ENCODE peak calls at places on chromosomes 11 and 22, in seven cellular contexts. K, N, J, I, E, W and Z are unnamed samples.

GRCh38 chr11:95058622-95059021 is 8.1 kb upstream of the SRSF8 start:
- DNase-seq in J (no peak), I (no peak), N (no peak), W (no peak), K (no peak), E (no peak), Z (no peak)

GRCh38 chr22:49863936-49864335 is 10.3 kb downstream of the ZBED4 start:
- DNase-seq in K (no peak), W (no peak), E (no peak), J (no peak), I (no peak), N (no peak), Z (no peak)

GRCh38 chr11:61542024-61542461 is 33.5 kb downstream of the LRRC10B start:
- DNase-seq in K (no peak), E (no peak), J (no peak), I (no peak), W (no peak), N (no peak), Z (no peak)

GRCh38 chr11:2584812-2585565 is 114.8 kb downstream of the KCNQ1OT1 start:
- DNase-seq in W (peak; percentile 83), E (no peak), N (no peak), K (no peak), J (no peak), I (no peak), Z (no peak)

GRCh38 chr11:12182650-12183511 is 72.5 kb downstream of the MICAL2 start:
- DNase-seq in W (no peak), I (no peak), J (peak; percentile 74), K (no peak), N (no peak), E (peak; percentile 64), Z (no peak)

GRCh38 chr11:2518112-2518982 is 73.5 kb downstream of the KCNQ1 start:
- DNase-seq in N (no peak), E (no peak), W (peak; percentile 83), I (no peak), J (no peak), K (no peak), Z (no peak)

GRCh38 chr11:123173040-123173855 is 21.8 kb downstream of the CLMP start:
- DNase-seq in K (no peak), E (no peak), N (no peak), J (no peak), I (no peak), W (no peak), Z (no peak)

GRCh38 chr11:71933141-71933933 is 4.5 kb downstream of the RNF121 start:
- DNase-seq in K (no peak), N (no peak), W (no peak), J (no peak), E (no peak), I (no peak), Z (no peak)

GRCh38 chr22:40920526-40920925 is 30.7 kb upstream of the RBX1 start:
- DNase-seq in J (no peak), W (no peak), K (no peak), N (no peak), I (no peak), E (no peak), Z (no peak)

GRCh38 chr11:1483445-1483961 is 3.1 kb downstream of the MOB2 start:
- DNase-seq in E (no peak), J (no peak), K (no peak), I (no peak), N (no peak), W (no peak), Z (no peak)

GRCh38 chr11:16606784-16607674 is 131.4 kb upstream of the C11orf58 start:
- DNase-seq in W (no peak), J (no peak), E (no peak), I (peak; percentile 14), N (peak; percentile 58), K (no peak), Z (no peak)

GRCh38 chr22:49396817-49397216 is 430.9 kb downstream of the BRD1 start:
- DNase-seq in J (no peak), E (no peak), I (no peak), W (peak; percentile 57), N (no peak), K (no peak), Z (no peak)

GRCh38 chr22:31490496-31490925 is 869 bp upstream of the EIF4ENIF1 start:
- DNase-seq in N (peak; percentile 58), E (peak; percentile 37), K (peak; percentile 79), W (no peak), I (peak; percentile 28), J (peak; percentile 22), Z (peak; percentile 97)

GRCh38 chr22:40451230-40451629 is 80.8 kb downstream of the SGSM3 start:
- DNase-seq in K (no peak), J (no peak), I (no peak), E (no peak), N (no peak), W (no peak), Z (no peak)

GRCh38 chr22:26474687-26475086 is 8.9 kb downstream of the HPS4 start:
- DNase-seq in J (no peak), E (no peak), I (no peak), K (no peak), W (no peak), N (no peak), Z (no peak)

GRCh38 chr11:18527512-18527911 is 770 bp upstream of the TSG101 start:
- DNase-seq in N (no peak), W (no peak), E (peak; percentile 44), K (no peak), I (no peak), J (no peak), Z (peak; percentile 16)

GRCh38 chr11:71454470-71455113 is 1.6 kb downstream of the NADSYN1 start:
- DNase-seq in E (no peak), N (no peak), I (no peak), J (no peak), K (no peak), W (no peak), Z (peak; percentile 18)

GRCh38 chr22:49633010-49633324 is 194.7 kb downstream of the BRD1 start:
- DNase-seq in W (no peak), I (no peak), K (no peak), N (no peak), E (no peak), J (no peak), Z (no peak)

GRCh38 chr11:73907191-73907590 is 30.4 kb downstream of the PAAF1 start:
- DNase-seq in W (no peak), J (peak; percentile 7), K (no peak), E (peak; percentile 75), I (no peak), N (peak; percentile 9), Z (peak; percentile 1)

GRCh38 chr22:29306830-29307657 is 594 bp downstream of the GAS2L1 start:
- DNase-seq in K (no peak), I (peak; percentile 77), E (peak; percentile 50), J (no peak), W (peak; percentile 94), N (peak; percentile 93), Z (no peak)

GRCh38 chr11:64318694-64319420 is 936 bp downstream of the PRDX5 start:
- DNase-seq in N (peak; percentile 50), K (no peak), E (no peak), I (no peak), W (no peak), J (no peak), Z (no peak)

GRCh38 chr11:135037828-135038227 is 625.8 kb upstream of the B3GAT1 start:
- DNase-seq in E (no peak), K (no peak), N (no peak), J (no peak), I (no peak), W (no peak), Z (no peak)

GRCh38 chr11:117189191-117189940 is 9.8 kb upstream of the TAGLN start:
- DNase-seq in W (no peak), N (no peak), K (peak; percentile 59), E (no peak), I (no peak), J (no peak), Z (peak; percentile 79)

GRCh38 chr11:4064278-4064955 is 30.2 kb upstream of the RRM1 start:
- DNase-seq in K (no peak), J (no peak), E (no peak), N (no peak), W (no peak), I (no peak), Z (no peak)
- TF ChIP-seq CTCF in K (no peak), J (no peak), E (no peak), N (no peak), W (no peak), I (no peak), Z (no peak)

GRCh38 chr22:42298746-42299145 is 28.3 kb upstream of the TCF20 start:
- DNase-seq in W (no peak), I (no peak), J (no peak), N (no peak), E (no peak), K (no peak), Z (no peak)

GRCh38 chr22:42294034-42294985 is 23.9 kb upstream of the TCF20 start:
- DNase-seq in W (peak; percentile 89), K (no peak), I (peak; percentile 15), J (no peak), N (peak; percentile 92), E (no peak), Z (no peak)

GRCh38 chr22:42296883-42297282 is 26.4 kb upstream of the TCF20 start:
- DNase-seq in K (no peak), E (no peak), N (no peak), W (no peak), I (no peak), J (no peak), Z (no peak)

GRCh38 chr22:42297778-42298177 is 27.3 kb upstream of the TCF20 start:
- DNase-seq in E (no peak), I (no peak), N (no peak), J (no peak), W (no peak), K (no peak), Z (no peak)

GRCh38 chr22:42296381-42296853 is 26.0 kb upstream of the TCF20 start:
- DNase-seq in I (no peak), K (no peak), E (no peak), N (peak; percentile 66), W (no peak), J (no peak), Z (no peak)
- TF ChIP-seq CTCF in I (no peak), K (peak; percentile 14), E (no peak), N (peak; percentile 45), W (no peak), J (no peak), Z (peak; percentile 7)

DNA sequence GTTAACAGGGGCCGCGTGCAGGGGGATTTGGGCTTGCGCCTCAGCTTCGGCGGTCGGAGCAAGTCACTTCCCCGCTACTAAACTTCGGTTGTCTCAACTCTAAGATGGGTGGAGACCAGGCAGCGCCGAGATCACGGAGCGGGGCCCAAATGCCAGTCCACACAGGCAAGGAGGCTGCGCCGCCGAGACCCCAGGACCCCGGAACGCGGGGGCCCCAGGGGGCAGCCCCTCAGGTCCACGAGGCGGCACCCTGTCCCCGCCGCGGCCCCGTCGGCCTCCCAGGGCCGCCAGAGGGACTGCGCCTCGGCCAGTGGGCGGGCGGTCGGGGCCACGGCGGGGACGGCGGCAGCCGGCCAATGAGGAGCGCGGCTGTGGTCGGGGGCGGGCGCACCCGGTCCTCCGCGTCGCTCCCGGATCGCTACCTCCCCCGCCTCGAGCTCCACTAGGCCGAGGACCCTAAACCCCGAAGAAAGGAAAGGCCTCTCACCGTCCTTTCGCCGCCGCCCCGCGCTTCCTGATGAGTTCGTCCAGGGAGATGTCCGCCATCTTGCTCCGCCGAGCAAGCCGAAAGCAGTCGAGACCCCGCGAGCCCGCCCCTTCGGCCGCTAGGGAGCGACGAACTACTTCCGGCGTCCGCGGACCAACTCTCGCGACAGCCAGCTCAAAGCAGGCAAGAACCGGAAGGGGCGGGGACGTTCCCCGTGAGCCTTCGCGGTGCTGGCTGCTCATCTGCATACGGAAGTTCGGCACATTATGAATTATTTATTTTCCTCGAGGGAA is at the start of gene POLDIP3:
- DNase-seq in I (peak; percentile 98), W (peak; percentile 100), J (peak; percentile 96), K (peak; percentile 98), N (peak; percentile 99), E (peak; percentile 81), Z (peak; percentile 100)
- TF ChIP-seq CTCF in I (peak; percentile 52), W (peak; percentile 30), J (no peak), K (peak; percentile 28), N (no peak), E (no peak), Z (peak; percentile 25)

GRCh38 chr11:59186130-59186594 is 14.2 kb downstream of the DTX4 start:
- DNase-seq in N (peak; percentile 72), E (peak; percentile 41), K (no peak), I (no peak), W (peak; percentile 81), J (peak; percentile 57), Z (peak; percentile 72)
- TF ChIP-seq CTCF in N (peak; percentile 87), E (peak; percentile 33), K (peak; percentile 89), I (peak; percentile 27), W (peak; percentile 47), J (peak; percentile 61), Z (peak; percentile 84)